ENCODE peak calls at places on chromosomes 6 and 20, in ten cellular contexts. S, K, W, Y, Q, Z, A, R, B and L are unnamed samples.

GRCh38 chr6:156779206-156780116 is 2.3 kb downstream of the ARID1B start:
- DNase-seq in S (peak; percentile 58), K (no peak), W (no peak), Y (peak; percentile 68), Q (peak; percentile 54), Z (peak; percentile 83), A (peak; percentile 78), R (peak; percentile 40), B (peak; percentile 46), L (peak; percentile 37)

GRCh38 chr6:166341915-166342292 is 441 bp downstream of the SFT2D1 start:
- DNase-seq in S (no peak), K (no peak), W (no peak), Y (peak; percentile 45), Q (no peak), Z (no peak), A (no peak), R (no peak), B (no peak), L (no peak)

GRCh38 chr6:105484238-105485161 is 81.6 kb upstream of the PREP start:
- DNase-seq in S (no peak), K (no peak), W (peak; percentile 55), Y (no peak), Q (no peak), Z (no peak), A (no peak), R (peak; percentile 56), B (peak; percentile 72), L (peak; percentile 68)

GRCh38 chr6:74170118-74170517 is 474.1 kb downstream of the CD109 start:
- DNase-seq in S (no peak), K (peak; percentile 83), W (peak; percentile 99), Y (no peak), Q (no peak), Z (no peak), A (no peak), R (no peak), B (peak; percentile 97), L (no peak)

GRCh38 chr20:4637081-4637797 is 84.5 kb upstream of the PRND start:
- DNase-seq in S (no peak), K (peak; percentile 44), W (peak; percentile 6), Y (no peak), Q (no peak), Z (no peak), A (no peak), R (no peak), B (peak; percentile 18), L (no peak)

GRCh38 chr20:49549806-49550551 is 18.0 kb downstream of the PTGIS start:
- DNase-seq in S (no peak), K (no peak), W (no peak), Y (no peak), Q (no peak), Z (no peak), A (no peak), R (no peak), B (no peak), L (no peak)

GRCh38 chr20:9884666-9885065 is 45.8 kb upstream of the PAK5 start:
- DNase-seq in S (no peak), K (no peak), W (peak; percentile 1), Y (no peak), Q (no peak), Z (no peak), A (no peak), R (peak; percentile 40), B (no peak), L (no peak)

GRCh38 chr6:116876635-116877611 is at the start of gene RFX6:
- DNase-seq in S (peak; percentile 28), K (no peak), W (no peak), Y (no peak), Q (peak; percentile 24), Z (peak; percentile 56), A (no peak), R (no peak), B (no peak), L (peak; percentile 17)

GRCh38 chr20:44973053-44973452 is 6.7 kb downstream of the STK4 start:
- DNase-seq in S (no peak), K (no peak), W (no peak), Y (no peak), Q (no peak), Z (no peak), A (no peak), R (no peak), B (no peak), L (no peak)

GRCh38 chr20:22576733-22577514 is 7.4 kb downstream of the FOXA2 start:
- DNase-seq in S (no peak), K (no peak), W (no peak), Y (no peak), Q (no peak), Z (no peak), A (no peak), R (no peak), B (no peak), L (no peak)
- H3K4me1 ChIP-seq in S (peaks cover 17% of the 10 kb centered on the region), K (no peaks in the 10 kb centered on the region), W (no peaks in the 10 kb centered on the region), Y (no peaks in the 10 kb centered on the region), Q (no peaks in the 10 kb centered on the region), Z (no peaks in the 10 kb centered on the region), A (no peaks in the 10 kb centered on the region), R (peaks cover 51% of the 10 kb centered on the region), B (peaks cover 14% of the 10 kb centered on the region), L (no peaks in the 10 kb centered on the region)

DNA sequence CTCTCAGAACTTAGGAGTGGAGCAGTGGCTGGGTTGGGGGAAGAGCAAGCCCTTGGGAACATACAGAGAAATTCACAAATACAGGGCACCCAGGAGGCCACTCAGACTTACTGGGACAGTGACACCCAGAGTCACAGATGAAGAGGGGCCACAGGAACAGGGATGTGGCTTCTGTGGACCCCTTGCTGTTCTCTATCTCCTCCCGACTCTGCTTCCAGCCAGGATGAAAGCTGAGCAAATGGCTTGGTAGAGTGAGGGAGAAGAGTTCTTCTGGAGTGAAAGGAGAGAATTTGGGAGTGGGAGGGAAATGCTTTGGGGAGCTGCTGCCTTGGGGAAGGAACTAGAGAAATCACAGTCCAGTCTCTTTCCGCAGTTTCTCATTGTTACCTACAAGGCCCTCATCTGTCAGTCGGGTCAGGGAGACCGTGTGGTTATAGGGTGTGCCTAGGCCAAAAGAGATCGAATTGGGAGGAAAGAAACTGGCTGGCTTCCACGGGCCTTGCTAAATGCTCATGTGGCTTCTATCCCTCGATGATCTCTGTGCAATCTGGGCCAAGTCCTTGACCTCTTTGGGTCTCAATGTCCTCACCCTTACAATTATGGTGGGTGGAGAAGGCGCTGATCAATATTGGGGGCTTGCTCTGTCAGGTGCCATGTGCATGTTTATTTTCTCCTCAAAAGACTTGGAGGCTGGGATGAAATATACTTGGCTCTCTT is 17.0 kb downstream of the FOXP4 start:
- DNase-seq in S (no peak), K (no peak), W (no peak), Y (no peak), Q (no peak), Z (no peak), A (no peak), R (no peak), B (no peak), L (no peak)
- H3K4me1 ChIP-seq in S (peaks cover 68% of the 10 kb centered on the region), K (no peaks in the 10 kb centered on the region), W (peaks cover under 1% of the 10 kb centered on the region), Y (peaks cover 35% of the 10 kb centered on the region), Q (no peaks in the 10 kb centered on the region), Z (peaks cover 33% of the 10 kb centered on the region), A (peaks cover 9% of the 10 kb centered on the region), R (peaks cover under 1% of the 10 kb centered on the region), B (peaks cover 20% of the 10 kb centered on the region), L (no peaks in the 10 kb centered on the region)

GRCh38 chr6:149844480-149844879 is 19.7 kb downstream of the LRP11 start:
- DNase-seq in S (no peak), K (no peak), W (no peak), Y (no peak), Q (no peak), Z (no peak), A (no peak), R (no peak), B (no peak), L (no peak)

GRCh38 chr6:149842331-149842730 is 21.8 kb downstream of the LRP11 start:
- DNase-seq in S (no peak), K (no peak), W (no peak), Y (no peak), Q (no peak), Z (no peak), A (no peak), R (no peak), B (no peak), L (peak; percentile 65)

GRCh38 chr6:149843051-149843633 is 21.0 kb downstream of the LRP11 start:
- DNase-seq in S (no peak), K (no peak), W (no peak), Y (no peak), Q (no peak), Z (no peak), A (no peak), R (no peak), B (no peak), L (no peak)

GRCh38 chr6:149845549-149845948 is 18.6 kb downstream of the LRP11 start:
- DNase-seq in S (no peak), K (no peak), W (no peak), Y (no peak), Q (no peak), Z (no peak), A (no peak), R (no peak), B (no peak), L (no peak)

DNA sequence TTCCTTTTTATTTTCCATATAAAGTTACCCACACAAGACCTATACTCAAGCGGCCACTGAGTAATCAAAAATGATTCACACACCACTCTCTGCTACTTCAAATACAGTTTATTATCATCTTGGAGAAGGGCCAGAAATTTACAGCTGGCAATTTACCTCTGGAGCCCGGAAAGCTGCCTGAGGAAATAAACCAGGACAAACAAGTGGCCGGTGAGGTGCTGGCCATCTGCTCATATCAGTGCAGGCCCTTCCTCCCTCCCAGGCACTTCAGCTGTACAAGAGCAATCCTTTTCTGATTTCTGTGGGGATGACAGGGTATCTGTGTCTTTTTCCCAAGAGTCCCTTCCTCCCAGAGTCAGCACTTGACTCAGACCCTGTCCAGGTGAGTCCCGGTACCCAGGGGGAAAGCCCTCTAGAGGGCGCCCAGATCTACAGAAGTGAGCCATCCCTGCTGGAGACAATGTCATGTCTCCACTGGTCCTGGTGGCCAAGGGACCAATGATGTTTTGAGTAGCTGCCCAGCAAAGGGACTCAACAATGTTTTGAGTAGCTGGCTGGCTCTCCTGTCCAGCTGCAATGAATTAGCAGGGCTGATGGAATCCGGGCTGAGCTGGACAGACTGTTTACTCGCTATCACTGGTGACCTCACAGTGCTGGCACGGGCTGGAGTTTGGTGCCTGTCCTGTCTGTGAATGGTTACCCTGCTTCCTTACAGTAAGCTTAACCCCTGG is 23.6 kb downstream of the LRP11 start:
- DNase-seq in S (peak; percentile 81), K (peak; percentile 75), W (peak; percentile 92), Y (peak; percentile 73), Q (peak; percentile 84), Z (peak; percentile 77), A (peak; percentile 90), R (peak; percentile 76), B (peak; percentile 69), L (peak; percentile 91)
- H3K4me1 ChIP-seq in S (peaks cover 8% of the 10 kb centered on the region), K (peaks cover 26% of the 10 kb centered on the region), W (peaks cover 20% of the 10 kb centered on the region), Y (peaks cover 10% of the 10 kb centered on the region), Q (peaks cover 6% of the 10 kb centered on the region), Z (no peaks in the 10 kb centered on the region), A (peaks cover 8% of the 10 kb centered on the region), R (peaks cover 42% of the 10 kb centered on the region), B (peaks cover 8% of the 10 kb centered on the region), L (no peaks in the 10 kb centered on the region)

GRCh38 chr20:37378785-37379598 is 33.1 kb downstream of the SRC start:
- DNase-seq in S (peak; percentile 51), K (peak; percentile 51), W (peak; percentile 67), Y (peak; percentile 52), Q (no peak), Z (peak; percentile 61), A (peak; percentile 42), R (peak; percentile 95), B (peak; percentile 20), L (peak; percentile 26)
- H3K4me1 ChIP-seq in S (peaks cover 27% of the 10 kb centered on the region), K (peaks cover 24% of the 10 kb centered on the region), W (peaks cover 15% of the 10 kb centered on the region), Y (peaks cover 14% of the 10 kb centered on the region), Q (peaks cover 5% of the 10 kb centered on the region), Z (peaks cover 3% of the 10 kb centered on the region), A (no peaks in the 10 kb centered on the region), R (peaks cover 78% of the 10 kb centered on the region), B (peaks cover 22% of the 10 kb centered on the region), L (no peaks in the 10 kb centered on the region)

GRCh38 chr20:51494241-51495110 is 48.0 kb downstream of the NFATC2 start:
- DNase-seq in S (no peak), K (no peak), W (no peak), Y (no peak), Q (no peak), Z (no peak), A (no peak), R (no peak), B (no peak), L (no peak)
- H3K4me1 ChIP-seq in S (peaks cover 29% of the 10 kb centered on the region), K (peaks cover 22% of the 10 kb centered on the region), W (peaks cover 12% of the 10 kb centered on the region), Y (peaks cover 69% of the 10 kb centered on the region), Q (no peaks in the 10 kb centered on the region), Z (peaks cover 55% of the 10 kb centered on the region), A (peaks cover 9% of the 10 kb centered on the region), R (no peaks in the 10 kb centered on the region), B (no peaks in the 10 kb centered on the region), L (peaks cover 18% of the 10 kb centered on the region)